ENCODE peak calls at places on chromosome 10, in five cellular contexts. K is IMR-90, F is H1, Y is mesenchymal stem cell, N is neuronal stem cell. X is an unnamed sample.

GRCh38 chr10:86363184-86363832 is 3.3 kb downstream of the GRID1 start:
- DNase-seq in K (no peak), F (no peak), Y (peak; percentile 26), N (peak; percentile 65), X (peak; percentile 49)

GRCh38 chr10:50152792-50153272 is 85.1 kb downstream of the WASHC2A start:
- DNase-seq in K (no peak), F (peak; percentile 15), Y (no peak), N (no peak), X (no peak)

GRCh38 chr10:128990986-128991385 is 476.1 kb upstream of the MGMT start:
- DNase-seq in K (no peak), F (no peak), Y (no peak), N (no peak), X (no peak)

GRCh38 chr10:13528875-13529713 is at the start of gene BEND7:
- DNase-seq in K (peak; percentile 16), F (no peak), Y (peak; percentile 21), N (no peak), X (peak; percentile 52)

GRCh38 chr10:128526793-128527375 is 400.7 kb upstream of the MKI67 start:
- DNase-seq in K (no peak), F (no peak), Y (no peak), N (no peak), X (no peak)

GRCh38 chr10:89346264-89346971 is 18.6 kb downstream of the IFIT3 start:
- DNase-seq in K (peak; percentile 55), F (no peak), Y (no peak), N (no peak), X (peak; percentile 7)

GRCh38 chr10:69048103-69048502 is 39.8 kb upstream of the SRGN start:
- DNase-seq in K (peak; percentile 76), F (no peak), Y (peak; percentile 42), N (no peak), X (peak; percentile 25)

GRCh38 chr10:60739581-60739980 is 38.7 kb upstream of the CDK1 start:
- DNase-seq in K (peak; percentile 52), F (no peak), Y (peak; percentile 56), N (no peak), X (peak; percentile 37)

GRCh38 chr10:69367469-69367868 is 49.2 kb downstream of the TACR2 start:
- DNase-seq in K (no peak), F (no peak), Y (no peak), N (no peak), X (no peak)

GRCh38 chr10:122141821-122142651 is 129.1 kb upstream of the BTBD16 start:
- DNase-seq in K (peak; percentile 63), F (no peak), Y (peak; percentile 43), N (no peak), X (no peak)

GRCh38 chr10:44352316-44353127 is 32.4 kb downstream of the CXCL12 start:
- DNase-seq in K (peak; percentile 80), F (no peak), Y (peak; percentile 57), N (no peak), X (no peak)

GRCh38 chr10:60495357-60495756 is 105.7 kb upstream of the ANK3 start:
- DNase-seq in K (peak; percentile 28), F (no peak), Y (no peak), N (peak; percentile 1), X (no peak)

GRCh38 chr10:46992794-46993552 is 81.7 kb downstream of the PTPN20 start:
- DNase-seq in K (peak; percentile 50), F (no peak), Y (peak; percentile 16), N (no peak), X (no peak)

GRCh38 chr10:12844796-12845524 is 156.6 kb downstream of the CCDC3 start:
- DNase-seq in K (peak; percentile 91), F (no peak), Y (peak; percentile 97), N (no peak), X (no peak)

GRCh38 chr10:133088524-133089460 is 1.1 kb downstream of the ADGRA1 start:
- DNase-seq in K (no peak), F (no peak), Y (no peak), N (no peak), X (no peak)
- H3K4me3 ChIP-seq in K (no peak overlapping the region), F (peak overlapping the region; percentile 72), Y (no peak overlapping the region), N (peak overlapping the region; percentile 78), X (no peak overlapping the region)

DNA sequence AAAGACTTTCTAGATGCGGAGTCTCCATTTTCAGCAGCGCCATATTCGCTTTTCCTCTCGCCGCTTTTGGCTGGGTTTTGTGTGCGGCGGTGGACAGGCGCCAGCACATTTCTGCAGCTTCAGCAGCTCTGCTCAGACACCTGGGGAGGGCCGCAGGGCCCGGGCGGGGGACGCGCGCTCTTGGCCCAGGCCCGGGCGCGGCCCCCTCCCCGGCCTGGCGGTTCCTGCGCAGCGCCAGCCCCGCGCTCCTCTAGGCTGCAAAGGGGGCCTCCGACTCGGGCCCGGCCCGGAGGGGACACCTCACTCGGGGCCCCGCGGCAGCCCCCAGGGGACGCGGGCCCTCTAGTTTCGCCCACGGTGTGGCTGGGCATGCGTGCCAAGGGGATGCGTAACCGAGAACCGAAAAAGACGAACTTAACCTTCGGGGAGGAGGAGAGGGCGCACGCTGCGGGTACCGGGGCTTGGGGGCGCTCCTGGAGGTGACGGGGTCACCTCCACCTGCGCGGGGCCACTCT is 34.5 kb upstream of the EBLN1 start:
- DNase-seq in K (no peak), F (no peak), Y (peak; percentile 17), N (no peak), X (peak; percentile 29)
- H4K91ac ChIP-seq in K (peak overlapping the region; percentile 91), F (peak overlapping the region; percentile 1), Y (peak overlapping the region; percentile 39), N (peak overlapping the region; percentile 53), X (no peak overlapping the region)

DNA sequence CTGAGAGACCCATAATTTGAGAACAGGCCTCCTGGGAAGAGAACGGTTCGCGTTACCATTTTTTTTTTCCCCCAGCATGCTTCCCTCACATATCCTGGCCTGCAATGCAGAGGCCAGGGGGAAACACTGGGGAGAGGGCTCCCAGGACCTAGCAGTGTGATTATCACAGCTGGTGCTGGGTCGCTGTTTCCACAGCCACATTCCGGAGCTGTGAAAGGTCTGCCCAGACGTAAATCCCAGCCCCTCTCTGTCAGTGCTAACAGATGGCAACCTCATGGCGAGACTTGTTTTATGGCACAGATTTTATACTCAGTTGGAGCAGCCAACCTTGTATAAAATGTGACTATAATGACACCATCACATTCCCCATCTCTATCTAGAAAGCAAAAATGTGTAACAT is 150.5 kb downstream of the PLXDC2 start:
- DNase-seq in K (peak; percentile 23), F (no peak), Y (peak; percentile 59), N (peak; percentile 39), X (no peak)
- H3K4me3 ChIP-seq in K (no peak overlapping the region), F (no peak overlapping the region), Y (no peak overlapping the region), N (no peak overlapping the region), X (no peak overlapping the region)

GRCh38 chr10:79380125-79380917 is 33.1 kb downstream of the PPIF start:
- DNase-seq in K (peak; percentile 44), F (no peak), Y (peak; percentile 86), N (no peak), X (no peak)

GRCh38 chr10:79380918-79381775 is 33.9 kb downstream of the PPIF start:
- DNase-seq in K (no peak), F (no peak), Y (no peak), N (no peak), X (no peak)

GRCh38 chr10:79378647-79379511 is 31.6 kb downstream of the PPIF start:
- DNase-seq in K (no peak), F (no peak), Y (no peak), N (no peak), X (no peak)

GRCh38 chr10:79378383-79378646 is 31.0 kb downstream of the PPIF start:
- DNase-seq in K (no peak), F (no peak), Y (no peak), N (no peak), X (no peak)

DNA sequence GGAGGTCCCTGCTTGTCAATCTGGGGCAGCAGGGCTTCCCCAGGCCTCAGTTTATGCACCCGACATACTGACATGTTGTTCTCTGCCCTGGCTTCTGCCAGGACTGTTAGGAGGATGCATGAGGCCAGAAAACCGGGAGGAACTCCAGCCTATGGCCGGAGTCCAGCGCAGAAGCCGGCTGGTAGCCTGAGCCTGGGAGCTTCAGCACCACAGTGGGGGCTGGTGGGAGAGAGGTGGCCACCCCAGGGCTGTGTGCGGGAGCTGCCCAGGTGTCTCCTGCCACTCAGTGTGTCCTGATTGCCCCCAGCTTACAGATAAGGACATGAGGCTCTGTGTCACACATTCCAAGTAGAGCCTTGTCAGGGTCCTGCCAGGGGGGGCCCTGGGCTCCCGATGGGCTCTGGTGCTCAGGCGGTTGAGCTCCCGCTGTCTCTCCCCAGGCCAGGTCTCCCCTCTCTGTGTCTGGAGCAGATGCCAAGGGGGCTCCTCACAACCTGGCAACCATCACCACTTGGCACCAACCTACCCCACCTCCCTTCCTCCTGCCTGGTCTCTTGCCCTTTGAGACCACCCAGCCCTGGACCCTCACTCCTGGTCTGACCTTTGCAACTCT is 32.3 kb downstream of the PPIF start:
- DNase-seq in K (no peak), F (no peak), Y (no peak), N (no peak), X (no peak)
- H4K91ac ChIP-seq in K (peak overlapping the region; percentile 90), F (no peak overlapping the region), Y (peak overlapping the region; percentile 93), N (no peak overlapping the region), X (no peak overlapping the region)

DNA sequence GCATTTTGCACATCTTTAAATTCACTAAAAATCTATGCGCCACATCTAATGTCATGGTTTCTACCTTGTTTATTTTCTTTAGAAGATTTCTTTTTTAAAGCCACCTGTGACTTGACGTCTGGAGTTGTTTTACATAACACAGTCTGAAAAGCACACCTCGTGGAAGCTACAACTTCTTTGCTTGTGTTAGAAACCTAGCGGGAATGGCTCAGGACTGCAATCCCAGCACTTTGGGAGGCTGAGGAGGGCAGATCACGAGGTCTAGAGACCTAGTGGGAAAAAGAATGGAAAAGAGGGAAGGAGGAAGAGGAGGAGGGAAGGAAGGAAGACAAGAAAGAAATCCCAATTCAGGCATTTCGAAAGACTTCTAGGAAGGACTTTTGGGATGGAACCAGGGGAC is 146.4 kb upstream of the CELF2 start:
- DNase-seq in K (no peak), F (no peak), Y (no peak), N (no peak), X (no peak)
- H3K4me3 ChIP-seq in K (no peak overlapping the region), F (no peak overlapping the region), Y (peak overlapping the region; percentile 42), N (no peak overlapping the region), X (no peak overlapping the region)

GRCh38 chr10:71836594-71836970 is 14.5 kb downstream of the PSAP start:
- DNase-seq in K (no peak), F (no peak), Y (no peak), N (no peak), X (no peak)
- H4K91ac ChIP-seq in K (no peak overlapping the region), F (no peak overlapping the region), Y (no peak overlapping the region), N (no peak overlapping the region), X (peak overlapping the region; percentile 12)

DNA sequence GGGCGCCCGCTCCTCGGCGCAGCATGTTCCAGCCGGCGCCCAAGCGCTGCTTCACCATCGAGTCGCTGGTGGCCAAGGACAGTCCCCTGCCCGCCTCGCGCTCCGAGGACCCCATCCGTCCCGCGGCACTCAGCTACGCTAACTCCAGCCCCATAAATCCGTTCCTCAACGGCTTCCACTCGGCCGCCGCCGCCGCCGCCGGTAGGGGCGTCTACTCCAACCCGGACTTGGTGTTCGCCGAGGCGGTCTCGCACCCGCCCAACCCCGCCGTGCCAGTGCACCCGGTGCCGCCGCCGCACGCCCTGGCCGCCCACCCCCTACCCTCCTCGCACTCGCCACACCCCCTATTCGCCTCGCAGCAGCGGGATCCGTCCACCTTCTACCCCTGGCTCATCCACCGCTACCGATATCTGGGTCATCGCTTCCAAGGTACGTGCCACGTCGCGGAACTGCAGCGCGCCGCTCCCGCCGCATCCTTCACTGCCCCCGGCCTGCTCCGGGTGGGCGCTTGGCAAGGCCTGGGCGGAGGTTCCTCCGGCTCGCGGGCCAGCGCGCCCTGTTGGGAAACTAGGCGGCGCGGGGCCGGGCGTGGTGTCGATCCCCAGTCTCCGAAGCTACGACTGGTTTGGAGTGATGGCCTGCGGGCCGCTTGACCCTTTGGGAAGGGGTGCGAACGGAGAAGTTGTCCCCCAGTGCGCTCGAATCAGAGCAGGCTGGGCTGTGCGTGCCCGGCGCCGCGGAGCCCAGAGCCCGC is 876 bp downstream of the EMX2 start:
- DNase-seq in K (no peak), F (no peak), Y (no peak), N (peak; percentile 63), X (peak; percentile 3)
- H3K4me3 ChIP-seq in K (no peak overlapping the region), F (peak overlapping the region; percentile 62), Y (peak overlapping the region; percentile 95), N (peak overlapping the region; percentile 90), X (peak overlapping the region; percentile 62)

GRCh38 chr10:131093795-131094366 is 217.6 kb downstream of the TCERG1L start:
- DNase-seq in K (no peak), F (no peak), Y (no peak), N (no peak), X (no peak)
- H4K91ac ChIP-seq in K (no peak overlapping the region), F (peak overlapping the region; percentile 96), Y (no peak overlapping the region), N (no peak overlapping the region), X (peak overlapping the region; percentile 98)